ENCODE peak calls at places on chromosomes 13 and 19, in six cellular contexts. E is progenitor cell of endocrine pancreas, Q is GM12878, O is WTC11, M is omental fat pad, K is fibroblast of pulmonary artery. C is an unnamed sample.

GRCh38 chr13:81171065-81171647 is 830.2 kb upstream of the SPRY2 start:
- DNase-seq in K (peak), M (no peak), O (no peak), Q (no peak), E (no peak), C (no peak)

GRCh38 chr13:41286370-41286769 is 23.0 kb upstream of the MTRF1 start:
- DNase-seq in Q (no peak), E (no peak), O (no peak), K (no peak), M (no peak), C (no peak)

GRCh38 chr13:36231236-36231635 is 16.9 kb upstream of the SOHLH2 start:
- DNase-seq in K (no peak), E (no peak), O (no peak), M (no peak), Q (no peak), C (no peak)

GRCh38 chr13:78759704-78760103 is 100.7 kb upstream of the OBI1 start:
- DNase-seq in Q (no peak), O (no peak), M (no peak), K (no peak), E (no peak), C (no peak)

GRCh38 chr19:41877916-41878905 is 1.1 kb downstream of the CD79A start:
- DNase-seq in O (no peak), E (no peak), K (no peak), M (no peak), Q (no peak), C (no peak)

GRCh38 chr13:106535552-106536243 is at the start of gene EFNB2:
- DNase-seq in Q (peak), O (peak), M (no peak), E (peak), K (peak), C (peak)

GRCh38 chr13:39362652-39363390 is 240.2 kb downstream of the LHFPL6 start:
- DNase-seq in O (no peak), E (no peak), M (no peak), K (no peak), Q (no peak), C (no peak)

GRCh38 chr13:52980695-52981094 is 47.9 kb upstream of the OLFM4 start:
- DNase-seq in O (no peak), Q (no peak), M (no peak), K (no peak), E (no peak), C (no peak)

GRCh38 chr19:46639356-46640061 is 3.5 kb upstream of the GNG8 start:
- DNase-seq in Q (no peak), O (no peak), E (no peak), K (peak), M (no peak), C (peak)

GRCh38 chr13:29423050-29423449 is 172.4 kb downstream of the SLC7A1 start:
- DNase-seq in M (no peak), O (no peak), K (no peak), E (no peak), Q (no peak), C (no peak)

GRCh38 chr19:10751109-10751972 is 33.5 kb downstream of the DNM2 start:
- DNase-seq in E (no peak), K (peak), O (no peak), M (no peak), Q (no peak), C (peak)

GRCh38 chr19:31145021-31145420 is 204.2 kb downstream of the TSHZ3 start:
- DNase-seq in O (no peak), M (no peak), Q (no peak), K (no peak), E (no peak), C (no peak)

GRCh38 chr13:102405499-102406079 is 3.7 kb upstream of the FGF14 start:
- DNase-seq in Q (no peak), K (peak), M (no peak), E (peak), O (peak), C (peak)

GRCh38 chr13:73647417-73647816 is 486.8 kb downstream of the KLF12 start:
- DNase-seq in E (no peak), K (no peak), Q (no peak), O (no peak), M (no peak), C (no peak)

GRCh38 chr13:31394491-31394890 is 194.7 kb downstream of the B3GLCT start:
- DNase-seq in Q (no peak), O (no peak), K (no peak), E (no peak), M (no peak), C (no peak)

GRCh38 chr13:58472483-58472882 is 840.9 kb downstream of the PCDH17 start:
- DNase-seq in K (peak), O (no peak), Q (no peak), M (no peak), E (no peak), C (no peak)

GRCh38 chr19:3398114-3398899 is 31.9 kb downstream of the NFIC start:
- DNase-seq in M (no peak), K (no peak), Q (no peak), O (peak), E (no peak), C (no peak)

GRCh38 chr19:16198363-16198636 is 589 bp downstream of the AP1M1 start:
- DNase-seq in Q (no peak), E (no peak), O (no peak), K (no peak), M (no peak), C (peak)

GRCh38 chr13:32045963-32046785 is 14.6 kb downstream of the FRY start:
- DNase-seq in M (no peak), Q (no peak), O (no peak), K (peak), E (no peak), C (no peak)

GRCh38 chr13:37995052-37995451 is 125.5 kb upstream of the TRPC4 start:
- DNase-seq in E (no peak), K (peak), M (no peak), O (no peak), Q (no peak), C (peak)

GRCh38 chr19:9914315-9915207 is 21.8 kb downstream of the OLFM2 start:
- DNase-seq in Q (no peak), M (peak), O (peak), E (peak), K (peak), C (peak)

GRCh38 chr19:5484398-5485285 is 29.4 kb downstream of the ZNRF4 start:
- DNase-seq in M (no peak), E (peak), K (no peak), O (no peak), Q (no peak), C (no peak)

GRCh38 chr19:29724102-29724641 is 9.1 kb upstream of the C19orf12 start:
- DNase-seq in K (peak), E (no peak), O (peak), M (no peak), Q (no peak), C (peak)
- TF ChIP-seq CTCF in K (no peak), E (peak), O (no peak), M (no peak), Q (no peak), C (no peak)

GRCh38 chr19:49930483-49931011 is 1.2 kb upstream of the NUP62 start:
- DNase-seq in E (no peak), K (peak), M (no peak), O (peak), Q (no peak), C (peak)

GRCh38 chr19:49931293-49932040 is 2.2 kb upstream of the NUP62 start:
- DNase-seq in K (no peak), M (no peak), Q (no peak), O (no peak), E (no peak), C (no peak)

GRCh38 chr19:49929121-49929610 is at the start of the genes ATF5 and NUP62:
- DNase-seq in E (peak), Q (peak), K (peak), M (peak), O (peak), C (peak)

GRCh38 chr19:49927526-49928264 is 1.3 kb upstream of the ATF5 start:
- DNase-seq in E (no peak), O (no peak), K (no peak), Q (no peak), M (no peak), C (no peak)

DNA sequence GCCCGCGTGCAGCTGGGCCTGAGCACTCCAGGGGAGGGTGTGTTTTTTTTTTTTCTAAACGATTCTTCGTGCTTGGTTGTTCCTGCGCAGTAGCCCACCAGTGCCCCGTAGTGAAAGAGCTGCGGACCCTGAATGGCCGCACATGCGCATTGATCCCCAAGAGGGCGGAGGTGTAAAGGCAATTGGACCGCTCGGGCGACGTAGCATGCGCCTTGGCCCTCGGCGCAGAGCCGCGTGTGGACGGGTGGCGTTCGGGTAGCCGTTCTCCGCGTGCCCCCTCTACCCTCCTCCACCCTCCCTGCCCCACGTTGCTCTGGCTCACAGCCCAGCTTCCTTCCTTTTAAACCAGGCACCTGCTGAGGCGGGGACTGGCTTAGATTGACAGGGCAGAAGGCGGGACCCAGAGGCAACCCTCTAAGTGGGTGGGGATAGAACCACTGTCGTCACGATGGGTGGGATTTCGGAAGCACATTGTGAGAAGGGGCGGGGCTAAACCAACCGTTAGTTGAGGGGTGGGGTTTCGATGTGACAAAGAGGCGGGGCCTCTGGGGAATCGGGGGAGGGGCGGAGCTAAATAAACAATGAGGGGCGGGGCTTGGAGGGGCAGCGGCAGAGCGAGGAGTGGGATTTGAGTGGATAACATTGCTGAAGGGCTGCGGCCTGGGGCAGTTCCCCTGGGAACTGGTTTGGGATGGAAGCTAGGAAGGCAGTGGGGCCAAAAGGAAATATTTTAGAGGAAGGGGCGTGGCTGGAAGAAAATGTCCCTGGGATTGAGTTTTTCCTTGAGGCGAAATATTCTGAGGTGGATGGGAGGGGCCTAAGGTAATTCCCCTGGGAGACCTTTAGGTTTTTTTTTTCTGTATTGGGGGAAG is 543 bp upstream of the NUP62 start:
- DNase-seq in E (peak), M (peak), Q (peak), K (peak), O (peak), C (peak)
- TF ChIP-seq CTCF in E (no peak), M (no peak), Q (no peak), K (no peak), O (no peak), C (no peak)

DNA sequence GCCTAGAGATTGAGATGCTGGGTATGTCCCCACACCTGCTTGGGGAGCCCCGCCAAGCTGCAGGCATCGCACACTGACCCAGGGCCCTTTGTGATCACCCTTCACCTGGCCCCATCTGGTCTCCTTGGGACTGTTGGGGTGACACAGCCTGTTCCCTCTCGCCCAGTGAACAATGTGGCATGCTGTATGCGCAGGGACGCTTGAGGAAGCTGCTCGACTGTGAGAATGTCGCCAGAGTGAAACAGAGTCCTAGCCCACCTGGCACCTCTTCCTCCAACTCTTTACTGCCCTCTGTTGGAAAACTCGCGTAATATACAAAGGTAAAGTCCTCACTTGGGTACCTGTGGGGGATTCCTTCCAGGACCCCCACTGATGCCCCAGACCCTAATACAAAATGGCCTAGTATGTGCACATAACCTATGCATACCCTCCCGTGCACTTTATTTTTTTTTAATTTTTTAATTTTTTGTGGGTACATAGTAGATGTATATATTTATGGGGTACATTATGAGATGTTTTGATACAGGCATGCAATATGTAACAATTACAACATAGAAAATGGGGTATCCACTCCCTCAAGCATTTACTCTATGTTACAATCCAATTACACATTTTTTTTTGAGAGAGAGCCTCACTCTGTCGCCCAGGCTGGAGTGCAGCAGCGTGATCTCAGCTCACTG is 9.0 kb downstream of the BLOC1S3 start:
- DNase-seq in O (peak), E (no peak), M (no peak), K (peak), Q (no peak), C (no peak)
- TF ChIP-seq CTCF in O (peak), E (peak), M (no peak), K (peak), Q (peak), C (peak)

GRCh38 chr19:447064-447426 is 13.8 kb downstream of the SHC2 start:
- DNase-seq in O (no peak), Q (no peak), E (no peak), K (no peak), M (no peak), C (no peak)
- TF ChIP-seq CTCF in O (no peak), Q (no peak), E (no peak), K (no peak), M (no peak), C (no peak)

DNA sequence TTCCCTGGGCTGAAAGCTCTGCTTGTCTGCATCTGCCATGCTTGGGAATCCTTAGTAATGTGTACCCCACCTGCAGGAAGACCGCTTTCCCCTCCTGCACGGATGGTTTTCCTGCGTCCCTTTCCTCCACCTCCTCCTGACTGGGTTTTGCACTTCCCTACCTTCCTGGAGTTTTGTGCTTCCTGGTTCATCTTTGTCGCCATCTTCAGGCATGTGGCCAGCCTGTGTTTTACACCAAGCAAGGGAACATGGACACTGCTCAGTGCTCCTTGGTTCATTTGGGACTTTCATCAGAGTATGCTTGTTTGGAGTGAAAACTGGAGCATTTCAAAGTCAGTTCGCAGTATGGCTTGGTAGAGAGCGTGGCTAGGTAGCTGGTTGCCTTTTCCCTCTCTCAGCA is 30.7 kb downstream of the ERICH6B start:
- DNase-seq in E (no peak), Q (no peak), M (no peak), O (no peak), K (no peak), C (peak)
- TF ChIP-seq CTCF in E (peak), Q (no peak), M (no peak), O (no peak), K (peak), C (no peak)

GRCh38 chr19:49417090-49417489 is 6.2 kb downstream of the PTH2 start:
- DNase-seq in E (no peak), K (no peak), M (no peak), O (peak), Q (no peak), C (no peak)
- TF ChIP-seq CTCF in E (no peak), K (no peak), M (no peak), O (no peak), Q (no peak), C (no peak)